ENCODE peak calls at places on chromosomes 12 and 14, in five cellular contexts. P is T-cell; J is NCI-H2029; D is ELF-1; B is activated CD4-positive, alpha-beta T cell treated with anti-CD3 and anti-CD28 coated beads for 24 hours. X is an unnamed sample.

GRCh38 chr14:89279649-89280232 is 137.3 kb downstream of the FOXN3 start:
- DNase-seq in B (no peak), J (no peak), P (no peak), D (no peak), X (peak; percentile 21)

GRCh38 chr12:713281-713875 is 39.0 kb upstream of the WNK1 start:
- DNase-seq in B (no peak), J (no peak), D (no peak), P (no peak), X (no peak)

GRCh38 chr12:75665216-75665615 is 153.8 kb upstream of the KRR1 start:
- DNase-seq in B (no peak), P (no peak), D (no peak), J (no peak), X (no peak)

GRCh38 chr12:5407457-5407856 is 24.5 kb upstream of the NTF3 start:
- DNase-seq in J (no peak), P (no peak), D (peak; percentile 23), B (no peak), X (no peak)

GRCh38 chr14:77245820-77246219 is 25.2 kb downstream of the NGB start:
- DNase-seq in P (no peak), B (no peak), J (no peak), D (no peak), X (no peak)

GRCh38 chr12:122999196-122999946 is 18.9 kb downstream of the ARL6IP4 start:
- DNase-seq in J (no peak), P (no peak), D (no peak), B (no peak), X (no peak)

GRCh38 chr12:65784616-65785015 is 39.7 kb upstream of the HMGA2 start:
- DNase-seq in P (no peak), J (no peak), B (no peak), D (no peak), X (no peak)

GRCh38 chr14:53874704-53875103 is 81.9 kb downstream of the BMP4 start:
- DNase-seq in J (no peak), P (no peak), B (no peak), D (no peak), X (no peak)

GRCh38 chr14:101817511-101818001 is 56.0 kb downstream of the PPP2R5C start:
- DNase-seq in P (peak; percentile 56), J (no peak), B (no peak), D (no peak), X (no peak)

X was measured in NCI-H510A.